ENCODE peak calls at places on chromosomes 5 and 9, in seven cellular contexts. O is SK-N-SH, N is mesendoderm, B is neuronal stem cell, Y is tibial artery, K is HepG2, U is kidney epithelial cell. G is an unnamed sample. For H3K36me3, the result is how much of the 10 kb centered on the place peaks cover.

GRCh38 chr9:32863291-32863690 is 80.0 kb downstream of the TMEM215 start:
- DNase-seq in O (no peak), N (no peak), B (no peak), Y (no peak), K (no peak), U (no peak), G (no peak)

GRCh38 chr5:123670981-123671557 is 159.1 kb downstream of the CSNK1G3 start:
- DNase-seq in O (peak), N (peak), B (peak), Y (peak), K (peak), U (no peak), G (peak)

GRCh38 chr9:135282808-135283207 is 195.3 kb downstream of the OLFM1 start:
- DNase-seq in O (no peak), N (no peak), B (no peak), Y (no peak), K (no peak), U (no peak), G (no peak)

GRCh38 chr5:61617995-61618525 is 286.0 kb downstream of the ZSWIM6 start:
- DNase-seq in O (no peak), N (peak), B (no peak), Y (no peak), K (no peak), U (no peak), G (peak)

GRCh38 chr5:180779985-180780610 is 22.5 kb downstream of the MGAT1 start:
- DNase-seq in O (no peak), N (no peak), B (no peak), Y (no peak), K (no peak), U (no peak), G (no peak)

GRCh38 chr5:89303033-89303480 is 420.1 kb upstream of the MEF2C start:
- DNase-seq in O (no peak), N (no peak), B (no peak), Y (no peak), K (no peak), U (no peak), G (no peak)

GRCh38 chr9:4262735-4263141 is 37.1 kb downstream of the GLIS3 start:
- DNase-seq in O (no peak), N (peak), B (no peak), Y (no peak), K (peak), U (peak), G (peak)

GRCh38 chr9:78919701-78920100 is 622.8 kb downstream of the PSAT1 start:
- DNase-seq in O (no peak), N (no peak), B (no peak), Y (no peak), K (no peak), U (no peak), G (peak)

GRCh38 chr9:21252727-21253547 is 13.1 kb upstream of the IFNA14 start:
- DNase-seq in O (peak), N (peak), B (peak), Y (peak), K (peak), U (no peak), G (peak)

GRCh38 chr9:95724253-95724991 is 151.1 kb upstream of the ERCC6L2 start:
- DNase-seq in O (no peak), N (no peak), B (no peak), Y (no peak), K (peak), U (no peak), G (no peak)

GRCh38 chr5:1066676-1067075 is 45.2 kb downstream of the SLC12A7 start:
- DNase-seq in O (peak), N (no peak), B (no peak), Y (no peak), K (no peak), U (no peak), G (no peak)

GRCh38 chr9:113320051-113320450 is 16.9 kb upstream of the RNF183 start:
- DNase-seq in O (no peak), N (no peak), B (no peak), Y (no peak), K (no peak), U (no peak), G (no peak)
- H3K36me3 ChIP-seq in O (under half), N (under half), B (under half), Y (under half), K (under half), U (under half), G (under half)

GRCh38 chr5:32147236-32147635 is 26.9 kb downstream of the GOLPH3 start:
- DNase-seq in O (no peak), N (no peak), B (no peak), Y (no peak), K (no peak), U (no peak), G (no peak)
- H3K36me3 ChIP-seq in O (under half), N (under half), B (under half), Y (under half), K (under half), U (under half), G (under half)

GRCh38 chr5:151682751-151683331 is 3.9 kb downstream of the SPARC start:
- DNase-seq in O (no peak), N (no peak), B (no peak), Y (peak), K (no peak), U (no peak), G (peak)

GRCh38 chr5:151678713-151679112 is 8.0 kb downstream of the SPARC start:
- DNase-seq in O (no peak), N (no peak), B (no peak), Y (peak), K (no peak), U (no peak), G (no peak)

GRCh38 chr5:151682240-151682639 is 4.5 kb downstream of the SPARC start:
- DNase-seq in O (no peak), N (no peak), B (no peak), Y (peak), K (no peak), U (no peak), G (no peak)

GRCh38 chr5:151679421-151680155 is 7.1 kb downstream of the SPARC start:
- DNase-seq in O (no peak), N (no peak), B (no peak), Y (peak), K (no peak), U (no peak), G (no peak)

DNA sequence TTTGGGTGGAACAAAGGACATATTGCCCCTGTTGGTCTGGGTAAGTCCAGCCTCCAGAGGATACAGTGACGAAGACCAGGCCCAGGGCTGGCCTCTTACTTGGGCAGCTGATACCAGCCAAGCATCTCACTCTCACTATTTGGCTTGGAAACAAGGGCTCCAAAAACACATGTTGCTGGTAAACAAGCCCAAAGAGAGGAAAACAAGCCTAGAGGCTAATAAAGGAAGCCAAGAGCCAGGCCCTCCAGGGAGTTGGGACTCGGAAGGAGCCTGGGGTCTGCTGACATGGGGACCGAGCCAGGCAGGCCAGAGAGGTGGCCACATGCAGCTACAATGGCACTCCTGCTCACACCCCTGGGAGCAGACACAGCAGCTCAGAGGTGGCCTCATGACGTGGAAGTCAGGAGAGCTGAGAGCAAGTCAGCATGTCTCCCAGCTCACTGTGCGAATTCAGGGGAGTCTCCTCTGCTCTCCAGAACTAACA is 5.7 kb downstream of the SPARC start:
- DNase-seq in O (no peak), N (peak), B (no peak), Y (peak), K (no peak), U (no peak), G (no peak)
- H3K36me3 ChIP-seq in O (under half), N (under half), B (under half), Y (under half), K (under half), U (under half), G (under half)

GRCh38 chr5:136886623-136887022 is 521.3 kb upstream of the TRPC7 start:
- DNase-seq in O (no peak), N (no peak), B (no peak), Y (no peak), K (no peak), U (no peak), G (peak)
- H3K36me3 ChIP-seq in O (under half), N (under half), B (under half), Y (under half), K (under half), U (under half), G (under half)

GRCh38 chr9:97660345-97660744 is 26.7 kb downstream of the NCBP1 start:
- DNase-seq in O (no peak), N (no peak), B (no peak), Y (no peak), K (no peak), U (no peak), G (no peak)
- H3K36me3 ChIP-seq in O (half or more), N (under half), B (under half), Y (half or more), K (under half), U (under half), G (under half)

GRCh38 chr9:130636648-130637020 is 27.8 kb upstream of the PRDM12 start:
- DNase-seq in O (no peak), N (no peak), B (no peak), Y (no peak), K (no peak), U (no peak), G (no peak)
- H3K36me3 ChIP-seq in O (half or more), N (under half), B (under half), Y (half or more), K (under half), U (under half), G (under half)

DNA sequence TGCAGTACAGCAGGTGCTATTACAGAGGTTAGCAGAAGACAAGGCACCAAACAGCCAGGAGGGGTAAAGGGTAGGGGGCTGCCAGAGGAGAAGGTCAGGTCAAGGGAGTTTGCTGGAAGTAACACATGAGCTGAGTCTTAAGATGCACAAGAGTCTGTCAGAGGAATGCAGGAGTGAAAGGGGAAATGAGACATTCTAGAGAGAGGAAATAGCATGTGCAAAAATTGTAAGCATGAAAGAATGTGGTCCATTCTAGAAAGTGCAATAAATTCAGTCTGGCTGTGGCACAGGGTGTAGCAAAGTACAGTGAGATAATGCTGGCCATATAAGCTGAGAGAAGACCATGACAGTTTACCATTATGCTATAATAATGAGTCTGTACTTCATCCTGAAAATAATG is 6.6 kb downstream of the GOLGA1 start:
- DNase-seq in O (no peak), N (no peak), B (no peak), Y (no peak), K (no peak), U (no peak), G (peak)
- H3K36me3 ChIP-seq in O (half or more), N (under half), B (under half), Y (half or more), K (under half), U (under half), G (under half)

DNA sequence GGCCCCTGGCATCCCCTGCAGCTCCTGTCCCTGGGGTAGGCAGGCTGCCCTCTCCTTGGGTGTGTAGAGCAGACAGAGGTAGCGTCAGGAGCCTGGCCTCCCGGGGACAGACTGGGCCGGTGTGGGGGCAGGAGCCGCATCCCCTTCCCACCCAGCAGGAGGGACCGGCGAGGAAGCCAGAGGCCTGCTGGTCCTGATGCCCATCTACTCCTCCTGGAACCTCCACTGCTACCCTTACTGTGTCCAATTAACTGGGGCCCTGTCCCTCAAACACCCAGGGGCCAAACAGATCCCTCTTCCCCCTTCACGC is 15.6 kb downstream of the RALGDS start:
- DNase-seq in O (no peak), N (no peak), B (no peak), Y (peak), K (no peak), U (no peak), G (no peak)
- H3K36me3 ChIP-seq in O (half or more), N (under half), B (half or more), Y (half or more), K (under half), U (under half), G (half or more)

GRCh38 chr9:132324425-132324824 is 30.4 kb downstream of the SETX start:
- DNase-seq in O (no peak), N (peak), B (no peak), Y (no peak), K (no peak), U (no peak), G (no peak)

GRCh38 chr9:132328580-132328979 is 26.2 kb downstream of the SETX start:
- DNase-seq in O (no peak), N (no peak), B (no peak), Y (no peak), K (no peak), U (no peak), G (no peak)

DNA sequence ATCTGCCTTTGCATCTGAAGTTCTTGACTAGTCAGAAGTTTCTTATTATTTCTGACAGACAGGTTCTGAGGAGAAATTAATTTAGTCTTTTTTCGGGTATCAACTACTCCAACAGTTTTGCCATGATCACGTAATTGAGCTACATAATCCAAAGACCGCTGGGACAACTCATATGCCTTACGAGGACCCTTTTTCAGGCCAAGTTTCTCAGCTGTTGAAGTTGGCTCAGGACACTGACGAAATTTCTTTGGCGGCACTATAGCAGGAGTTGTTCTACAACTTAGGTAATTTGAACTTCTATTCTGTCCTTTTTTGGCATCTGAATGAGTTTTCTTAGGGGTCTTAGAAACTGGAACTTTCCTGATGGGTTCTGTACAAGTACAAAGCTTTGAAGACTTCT is 27.2 kb downstream of the SETX start:
- DNase-seq in O (no peak), N (no peak), B (no peak), Y (no peak), K (no peak), U (no peak), G (no peak)
- H3K36me3 ChIP-seq in O (half or more), N (under half), B (under half), Y (half or more), K (under half), U (under half), G (under half)

GRCh38 chr5:177538876-177539275 is 15.5 kb downstream of the FAM193B start:
- DNase-seq in O (no peak), N (no peak), B (no peak), Y (no peak), K (no peak), U (no peak), G (peak)
- H3K36me3 ChIP-seq in O (under half), N (under half), B (under half), Y (under half), K (under half), U (under half), G (under half)